ENCODE peak calls at places on chromosomes 16 and 17, in ten cellular contexts. One of them, this sample, is unnamed.

GRCh38 chr16:31480851-31481250 is 2.1 kb upstream of the SLC5A2 start:
- DNase-seq in body of pancreas: no peak
- DNase-seq in cardiac fibroblast: peak; percentile 51
- DNase-seq in effector memory CD4-positive, alpha-beta T cell: no peak
- DNase-seq in brain microvascular endothelial cell: no peak
- DNase-seq in OCI-LY7: no peak
- DNase-seq in fibroblast of the aortic adventitia: no peak
- DNase-seq in CD8-positive, alpha-beta T cell: no peak
- DNase-seq in dorsolateral prefrontal cortex: no peak
- DNase-seq in uterus: no peak
- DNase-seq in this sample: peak; percentile 50

GRCh38 chr17:37570527-37571093 is 38.6 kb downstream of the SYNRG start:
- DNase-seq in effector memory CD4-positive, alpha-beta T cell: peak; percentile 1
- DNase-seq in brain microvascular endothelial cell: peak; percentile 47
- DNase-seq in OCI-LY7: peak; percentile 57
- DNase-seq in body of pancreas: peak; percentile 48
- DNase-seq in dorsolateral prefrontal cortex: peak; percentile 36
- DNase-seq in fibroblast of the aortic adventitia: peak; percentile 27
- DNase-seq in uterus: no peak
- DNase-seq in CD8-positive, alpha-beta T cell: peak; percentile 3
- DNase-seq in cardiac fibroblast: peak; percentile 52
- DNase-seq in this sample: peak; percentile 16

GRCh38 chr16:72098936-72099335 is 5.3 kb downstream of the DHX38 start:
- DNase-seq in fibroblast of the aortic adventitia: no peak
- DNase-seq in brain microvascular endothelial cell: no peak
- DNase-seq in uterus: no peak
- DNase-seq in body of pancreas: no peak
- DNase-seq in OCI-LY7: no peak
- DNase-seq in effector memory CD4-positive, alpha-beta T cell: no peak
- DNase-seq in cardiac fibroblast: no peak
- DNase-seq in CD8-positive, alpha-beta T cell: no peak
- DNase-seq in dorsolateral prefrontal cortex: no peak
- DNase-seq in this sample: no peak

GRCh38 chr16:77212736-77213541 is 13.7 kb downstream of the SYCE1L start:
- DNase-seq in CD8-positive, alpha-beta T cell: peak; percentile 66
- DNase-seq in fibroblast of the aortic adventitia: no peak
- DNase-seq in body of pancreas: peak; percentile 63
- DNase-seq in dorsolateral prefrontal cortex: no peak
- DNase-seq in uterus: peak; percentile 71
- DNase-seq in effector memory CD4-positive, alpha-beta T cell: peak; percentile 49
- DNase-seq in brain microvascular endothelial cell: no peak
- DNase-seq in OCI-LY7: peak; percentile 55
- DNase-seq in cardiac fibroblast: peak; percentile 44
- DNase-seq in this sample: peak; percentile 53

GRCh38 chr17:34259151-34259550 is 4.1 kb downstream of the CCL2 start:
- DNase-seq in effector memory CD4-positive, alpha-beta T cell: no peak
- DNase-seq in fibroblast of the aortic adventitia: peak; percentile 91
- DNase-seq in brain microvascular endothelial cell: no peak
- DNase-seq in uterus: no peak
- DNase-seq in dorsolateral prefrontal cortex: no peak
- DNase-seq in body of pancreas: no peak
- DNase-seq in CD8-positive, alpha-beta T cell: no peak
- DNase-seq in cardiac fibroblast: peak; percentile 91
- DNase-seq in OCI-LY7: no peak
- DNase-seq in this sample: no peak

GRCh38 chr17:72724375-72724774 is 368.1 kb downstream of the SLC39A11 start:
- DNase-seq in body of pancreas: no peak
- DNase-seq in brain microvascular endothelial cell: no peak
- DNase-seq in dorsolateral prefrontal cortex: no peak
- DNase-seq in CD8-positive, alpha-beta T cell: no peak
- DNase-seq in uterus: no peak
- DNase-seq in fibroblast of the aortic adventitia: no peak
- DNase-seq in effector memory CD4-positive, alpha-beta T cell: no peak
- DNase-seq in OCI-LY7: no peak
- DNase-seq in cardiac fibroblast: no peak
- DNase-seq in this sample: no peak

GRCh38 chr16:83441523-83441922 is 366.3 kb upstream of the HSBP1 start:
- DNase-seq in cardiac fibroblast: no peak
- DNase-seq in dorsolateral prefrontal cortex: no peak
- DNase-seq in effector memory CD4-positive, alpha-beta T cell: no peak
- DNase-seq in fibroblast of the aortic adventitia: no peak
- DNase-seq in body of pancreas: no peak
- DNase-seq in uterus: no peak
- DNase-seq in brain microvascular endothelial cell: peak; percentile 14
- DNase-seq in OCI-LY7: no peak
- DNase-seq in CD8-positive, alpha-beta T cell: no peak
- DNase-seq in this sample: no peak

GRCh38 chr16:82062645-82063058 is 27.6 kb downstream of the HSD17B2 start:
- DNase-seq in CD8-positive, alpha-beta T cell: no peak
- DNase-seq in dorsolateral prefrontal cortex: no peak
- DNase-seq in brain microvascular endothelial cell: no peak
- DNase-seq in effector memory CD4-positive, alpha-beta T cell: no peak
- DNase-seq in cardiac fibroblast: peak; percentile 59
- DNase-seq in OCI-LY7: no peak
- DNase-seq in uterus: no peak
- DNase-seq in fibroblast of the aortic adventitia: peak; percentile 36
- DNase-seq in body of pancreas: no peak
- DNase-seq in this sample: no peak

GRCh38 chr17:40551874-40552768 is 13.2 kb downstream of the CCR7 start:
- DNase-seq in cardiac fibroblast: peak; percentile 91
- DNase-seq in brain microvascular endothelial cell: peak; percentile 99
- DNase-seq in body of pancreas: peak; percentile 13
- DNase-seq in effector memory CD4-positive, alpha-beta T cell: no peak
- DNase-seq in fibroblast of the aortic adventitia: peak; percentile 95
- DNase-seq in dorsolateral prefrontal cortex: peak; percentile 80
- DNase-seq in CD8-positive, alpha-beta T cell: no peak
- DNase-seq in OCI-LY7: no peak
- DNase-seq in uterus: peak; percentile 63
- DNase-seq in this sample: no peak

GRCh38 chr16:56145369-56145768 is 45.9 kb upstream of the GNAO1 start:
- DNase-seq in effector memory CD4-positive, alpha-beta T cell: no peak
- DNase-seq in fibroblast of the aortic adventitia: no peak
- DNase-seq in body of pancreas: no peak
- DNase-seq in brain microvascular endothelial cell: no peak
- DNase-seq in dorsolateral prefrontal cortex: no peak
- DNase-seq in cardiac fibroblast: no peak
- DNase-seq in CD8-positive, alpha-beta T cell: no peak
- DNase-seq in uterus: no peak
- DNase-seq in OCI-LY7: no peak
- DNase-seq in this sample: no peak

GRCh38 chr17:50059256-50059655 is 3.3 kb downstream of the ITGA3 start:
- DNase-seq in body of pancreas: peak; percentile 46
- DNase-seq in CD8-positive, alpha-beta T cell: no peak
- DNase-seq in dorsolateral prefrontal cortex: no peak
- DNase-seq in cardiac fibroblast: no peak
- DNase-seq in effector memory CD4-positive, alpha-beta T cell: no peak
- DNase-seq in OCI-LY7: no peak
- DNase-seq in fibroblast of the aortic adventitia: no peak
- DNase-seq in brain microvascular endothelial cell: no peak
- DNase-seq in uterus: no peak
- DNase-seq in this sample: no peak
- H3K4me3 ChIP-seq in body of pancreas: no peak overlapping the region
- H3K4me3 ChIP-seq in CD8-positive, alpha-beta T cell: no peak overlapping the region
- H3K4me3 ChIP-seq in dorsolateral prefrontal cortex: no peak overlapping the region
- H3K4me3 ChIP-seq in cardiac fibroblast: peak overlapping the region; percentile 4
- H3K4me3 ChIP-seq in effector memory CD4-positive, alpha-beta T cell: no peak overlapping the region
- H3K4me3 ChIP-seq in OCI-LY7: no peak overlapping the region
- H3K4me3 ChIP-seq in fibroblast of the aortic adventitia: no peak overlapping the region
- H3K4me3 ChIP-seq in brain microvascular endothelial cell: peak overlapping the region; percentile 26
- H3K4me3 ChIP-seq in uterus: no peak overlapping the region
- H3K4me3 ChIP-seq in this sample: no peak overlapping the region

DNA sequence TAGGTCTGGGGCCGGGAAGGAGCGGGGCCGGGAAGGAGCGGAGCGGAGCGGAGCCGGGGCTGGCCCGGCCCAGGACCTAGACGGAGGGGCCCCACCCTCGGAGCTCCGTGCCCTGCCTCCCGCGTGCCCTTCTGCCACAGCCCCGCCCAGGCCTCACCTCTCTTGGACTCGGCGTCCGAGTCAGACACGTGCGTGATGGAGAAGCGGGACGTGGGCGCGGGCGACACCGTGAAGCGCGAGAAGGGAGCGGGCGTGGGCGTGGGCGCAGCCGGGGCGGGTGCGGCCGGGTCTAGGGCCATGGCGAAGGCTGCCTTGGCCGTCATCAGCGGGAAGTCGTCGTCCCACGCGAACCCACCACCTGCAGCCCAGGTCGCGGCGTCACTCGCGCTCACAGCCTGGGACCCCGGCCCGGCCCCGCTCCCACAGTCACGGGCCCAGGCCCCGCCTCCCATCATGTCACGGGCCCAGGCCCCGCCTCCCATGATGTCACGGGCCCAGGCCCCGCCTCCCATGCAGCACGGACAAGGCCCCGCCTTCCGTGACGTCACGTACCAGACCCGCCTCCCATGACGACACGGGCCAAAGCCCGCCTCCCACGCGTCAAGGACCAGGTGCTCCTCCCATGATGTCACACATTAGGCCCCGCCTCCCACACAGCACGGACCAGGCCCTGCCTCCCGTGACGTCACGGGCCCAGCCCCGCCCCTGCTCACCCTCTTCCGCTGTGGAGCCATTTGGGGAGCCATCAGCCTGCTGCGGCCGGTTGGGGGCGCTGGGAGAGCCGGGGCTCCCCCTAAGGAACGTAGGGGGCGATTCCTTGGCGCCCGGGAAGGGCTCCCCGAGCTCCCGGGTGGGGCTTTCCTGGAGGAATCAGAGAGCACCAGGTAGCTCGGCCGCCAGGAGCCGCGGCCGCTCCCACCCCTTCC is 45.8 kb upstream of the PVALEF start:
- DNase-seq in effector memory CD4-positive, alpha-beta T cell: peak; percentile 74
- DNase-seq in body of pancreas: peak; percentile 56
- DNase-seq in brain microvascular endothelial cell: peak; percentile 92
- DNase-seq in cardiac fibroblast: peak; percentile 95
- DNase-seq in CD8-positive, alpha-beta T cell: peak; percentile 18
- DNase-seq in fibroblast of the aortic adventitia: peak; percentile 93
- DNase-seq in dorsolateral prefrontal cortex: peak; percentile 99
- DNase-seq in uterus: peak; percentile 63
- DNase-seq in OCI-LY7: peak; percentile 67
- DNase-seq in this sample: peak; percentile 61
- H3K4me3 ChIP-seq in effector memory CD4-positive, alpha-beta T cell: peak overlapping the region; percentile 31
- H3K4me3 ChIP-seq in body of pancreas: no peak overlapping the region
- H3K4me3 ChIP-seq in brain microvascular endothelial cell: peak overlapping the region; percentile 49
- H3K4me3 ChIP-seq in cardiac fibroblast: peak overlapping the region; percentile 43
- H3K4me3 ChIP-seq in CD8-positive, alpha-beta T cell: peak overlapping the region; percentile 23
- H3K4me3 ChIP-seq in fibroblast of the aortic adventitia: peak overlapping the region; percentile 71
- H3K4me3 ChIP-seq in dorsolateral prefrontal cortex: no peak overlapping the region
- H3K4me3 ChIP-seq in uterus: no peak overlapping the region
- H3K4me3 ChIP-seq in OCI-LY7: no peak overlapping the region
- H3K4me3 ChIP-seq in this sample: no peak overlapping the region

GRCh38 chr17:59152925-59153324 is 2.1 kb downstream of the SKA2 start:
- DNase-seq in effector memory CD4-positive, alpha-beta T cell: no peak
- DNase-seq in brain microvascular endothelial cell: no peak
- DNase-seq in CD8-positive, alpha-beta T cell: no peak
- DNase-seq in OCI-LY7: no peak
- DNase-seq in body of pancreas: no peak
- DNase-seq in uterus: no peak
- DNase-seq in dorsolateral prefrontal cortex: no peak
- DNase-seq in cardiac fibroblast: no peak
- DNase-seq in fibroblast of the aortic adventitia: no peak
- DNase-seq in this sample: no peak
- H3K4me3 ChIP-seq in effector memory CD4-positive, alpha-beta T cell: no peak overlapping the region
- H3K4me3 ChIP-seq in brain microvascular endothelial cell: peak overlapping the region; percentile 92
- H3K4me3 ChIP-seq in CD8-positive, alpha-beta T cell: no peak overlapping the region
- H3K4me3 ChIP-seq in OCI-LY7: peak overlapping the region; percentile 94
- H3K4me3 ChIP-seq in body of pancreas: no peak overlapping the region
- H3K4me3 ChIP-seq in uterus: no peak overlapping the region
- H3K4me3 ChIP-seq in dorsolateral prefrontal cortex: no peak overlapping the region
- H3K4me3 ChIP-seq in cardiac fibroblast: no peak overlapping the region
- H3K4me3 ChIP-seq in fibroblast of the aortic adventitia: peak overlapping the region; percentile 92
- H3K4me3 ChIP-seq in this sample: no peak overlapping the region

DNA sequence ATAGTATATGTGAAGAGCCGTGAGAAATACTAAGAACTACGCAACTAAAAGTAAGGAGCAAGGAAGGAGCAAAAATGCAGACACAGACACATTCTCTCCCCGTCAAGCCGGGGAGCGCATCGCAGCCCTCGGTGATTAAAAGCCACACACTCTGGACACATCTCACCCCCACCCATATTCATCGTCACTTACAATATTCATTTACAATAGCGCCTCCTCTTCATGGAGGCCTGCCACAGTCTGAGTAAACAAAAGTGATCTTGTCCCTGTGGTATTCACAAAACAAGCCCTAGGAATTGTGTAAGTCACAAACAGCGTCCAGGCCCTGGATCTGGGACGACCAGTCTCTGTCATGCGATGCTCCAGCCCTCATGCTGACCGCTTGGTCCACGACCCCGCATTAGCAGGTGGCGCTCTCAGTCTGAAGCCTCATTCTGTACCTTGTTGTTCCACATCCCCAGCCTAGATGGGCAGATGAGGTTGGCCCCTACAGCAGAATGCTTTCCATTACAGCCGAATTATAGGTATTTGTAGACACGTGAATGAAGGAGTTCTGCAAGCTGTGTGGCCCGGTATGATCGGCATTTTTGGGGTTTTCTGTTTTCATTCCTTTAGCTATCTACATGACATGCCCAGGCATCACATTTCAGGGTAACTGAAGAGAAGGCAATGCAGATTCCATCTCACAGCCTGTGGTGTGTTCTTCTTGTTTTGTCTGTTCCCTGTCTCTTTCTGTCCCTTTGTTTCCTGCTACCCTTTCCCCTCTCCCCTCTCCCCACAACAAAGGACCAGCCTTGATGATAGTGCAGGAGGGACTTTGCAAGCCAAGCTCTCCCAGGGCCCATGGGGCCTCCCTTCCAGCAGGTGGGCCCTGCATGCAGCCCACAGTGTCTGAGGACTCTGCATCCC is 207.1 kb downstream of the RPTOR start:
- DNase-seq in body of pancreas: no peak
- DNase-seq in cardiac fibroblast: no peak
- DNase-seq in uterus: peak; percentile 33
- DNase-seq in effector memory CD4-positive, alpha-beta T cell: no peak
- DNase-seq in CD8-positive, alpha-beta T cell: no peak
- DNase-seq in OCI-LY7: no peak
- DNase-seq in fibroblast of the aortic adventitia: peak; percentile 25
- DNase-seq in dorsolateral prefrontal cortex: peak; percentile 85
- DNase-seq in brain microvascular endothelial cell: peak; percentile 25
- DNase-seq in this sample: no peak
- H3K4me3 ChIP-seq in body of pancreas: no peak overlapping the region
- H3K4me3 ChIP-seq in cardiac fibroblast: no peak overlapping the region
- H3K4me3 ChIP-seq in uterus: no peak overlapping the region
- H3K4me3 ChIP-seq in effector memory CD4-positive, alpha-beta T cell: no peak overlapping the region
- H3K4me3 ChIP-seq in CD8-positive, alpha-beta T cell: no peak overlapping the region
- H3K4me3 ChIP-seq in OCI-LY7: no peak overlapping the region
- H3K4me3 ChIP-seq in fibroblast of the aortic adventitia: no peak overlapping the region
- H3K4me3 ChIP-seq in dorsolateral prefrontal cortex: no peak overlapping the region
- H3K4me3 ChIP-seq in brain microvascular endothelial cell: no peak overlapping the region
- H3K4me3 ChIP-seq in this sample: no peak overlapping the region

GRCh38 chr16:85462405-85463227 is 150.5 kb upstream of the GSE1 start:
- DNase-seq in brain microvascular endothelial cell: no peak
- DNase-seq in effector memory CD4-positive, alpha-beta T cell: no peak
- DNase-seq in dorsolateral prefrontal cortex: no peak
- DNase-seq in CD8-positive, alpha-beta T cell: no peak
- DNase-seq in OCI-LY7: peak; percentile 22
- DNase-seq in cardiac fibroblast: no peak
- DNase-seq in body of pancreas: peak; percentile 47
- DNase-seq in fibroblast of the aortic adventitia: no peak
- DNase-seq in uterus: peak; percentile 58
- DNase-seq in this sample: peak; percentile 55
- H3K4me3 ChIP-seq in brain microvascular endothelial cell: no peak overlapping the region
- H3K4me3 ChIP-seq in effector memory CD4-positive, alpha-beta T cell: peak overlapping the region; percentile 44
- H3K4me3 ChIP-seq in dorsolateral prefrontal cortex: peak overlapping the region; percentile 20
- H3K4me3 ChIP-seq in CD8-positive, alpha-beta T cell: peak overlapping the region; percentile 70
- H3K4me3 ChIP-seq in OCI-LY7: no peak overlapping the region
- H3K4me3 ChIP-seq in cardiac fibroblast: peak overlapping the region; percentile 17
- H3K4me3 ChIP-seq in body of pancreas: no peak overlapping the region
- H3K4me3 ChIP-seq in fibroblast of the aortic adventitia: peak overlapping the region; percentile 54
- H3K4me3 ChIP-seq in uterus: peak overlapping the region; percentile 39
- H3K4me3 ChIP-seq in this sample: peak overlapping the region; percentile 44